ENCODE peak calls at places on chromosomes 12 and 14, in six cellular contexts. One of them, this sample, is unnamed.

GRCh38 chr12:23887055-23887835 is 62.2 kb downstream of the SOX5 start:
- DNase-seq in left lung: no peak
- DNase-seq in gastrocnemius medialis: no peak
- DNase-seq in neural crest cell: no peak
- DNase-seq in endothelial cell: no peak
- DNase-seq in fibroblast of the aortic adventitia: peak; percentile 26
- DNase-seq in this sample: no peak

GRCh38 chr12:94509317-94509716 is 49.6 kb upstream of the CEP83 start:
- DNase-seq in left lung: no peak
- DNase-seq in gastrocnemius medialis: no peak
- DNase-seq in neural crest cell: no peak
- DNase-seq in endothelial cell: no peak
- DNase-seq in fibroblast of the aortic adventitia: no peak
- DNase-seq in this sample: no peak

GRCh38 chr14:105525861-105526780 is at the start of gene TMEM121:
- DNase-seq in left lung: no peak
- DNase-seq in gastrocnemius medialis: no peak
- DNase-seq in neural crest cell: peak; percentile 38
- DNase-seq in endothelial cell: peak; percentile 30
- DNase-seq in fibroblast of the aortic adventitia: no peak
- DNase-seq in this sample: peak; percentile 25

GRCh38 chr14:61244051-61244450 is 37.1 kb downstream of the TMEM30B start:
- DNase-seq in left lung: no peak
- DNase-seq in gastrocnemius medialis: no peak
- DNase-seq in neural crest cell: no peak
- DNase-seq in endothelial cell: no peak
- DNase-seq in fibroblast of the aortic adventitia: no peak
- DNase-seq in this sample: no peak

GRCh38 chr12:75725505-75726120 is 214.2 kb upstream of the KRR1 start:
- DNase-seq in left lung: no peak
- DNase-seq in gastrocnemius medialis: no peak
- DNase-seq in neural crest cell: no peak
- DNase-seq in endothelial cell: no peak
- DNase-seq in fibroblast of the aortic adventitia: peak; percentile 75
- DNase-seq in this sample: peak; percentile 32

GRCh38 chr12:34294137-34294536 is 271.8 kb downstream of the ALG10 start:
- DNase-seq in left lung: peak; percentile 13
- DNase-seq in gastrocnemius medialis: no peak
- DNase-seq in neural crest cell: no peak
- DNase-seq in endothelial cell: no peak
- DNase-seq in fibroblast of the aortic adventitia: no peak
- DNase-seq in this sample: no peak

GRCh38 chr14:93683241-93683640 is 105.0 kb downstream of the PRIMA1 start:
- DNase-seq in left lung: no peak
- DNase-seq in gastrocnemius medialis: no peak
- DNase-seq in neural crest cell: peak; percentile 14
- DNase-seq in endothelial cell: no peak
- DNase-seq in fibroblast of the aortic adventitia: no peak
- DNase-seq in this sample: peak; percentile 30

GRCh38 chr12:68538722-68539614 is 71.7 kb upstream of the RAP1B start:
- DNase-seq in left lung: peak; percentile 57
- DNase-seq in gastrocnemius medialis: no peak
- DNase-seq in neural crest cell: no peak
- DNase-seq in endothelial cell: no peak
- DNase-seq in fibroblast of the aortic adventitia: peak; percentile 90
- DNase-seq in this sample: no peak

GRCh38 chr14:71237556-71237955 is 330.3 kb downstream of the PCNX1 start:
- DNase-seq in left lung: no peak
- DNase-seq in gastrocnemius medialis: no peak
- DNase-seq in neural crest cell: no peak
- DNase-seq in endothelial cell: no peak
- DNase-seq in fibroblast of the aortic adventitia: no peak
- DNase-seq in this sample: no peak

GRCh38 chr12:111412007-111412829 is 6.5 kb downstream of the SH2B3 start:
- DNase-seq in left lung: no peak
- DNase-seq in gastrocnemius medialis: no peak
- DNase-seq in neural crest cell: peak; percentile 22
- DNase-seq in endothelial cell: no peak
- DNase-seq in fibroblast of the aortic adventitia: no peak
- DNase-seq in this sample: no peak

GRCh38 chr12:65779091-65779642 is 45.1 kb upstream of the HMGA2 start:
- DNase-seq in left lung: no peak
- DNase-seq in gastrocnemius medialis: no peak
- DNase-seq in neural crest cell: no peak
- DNase-seq in endothelial cell: no peak
- DNase-seq in fibroblast of the aortic adventitia: peak; percentile 69
- DNase-seq in this sample: peak; percentile 35

GRCh38 chr12:51852404-51853137 is 4.1 kb upstream of the FIGNL2 start:
- DNase-seq in left lung: no peak
- DNase-seq in gastrocnemius medialis: no peak
- DNase-seq in neural crest cell: no peak
- DNase-seq in endothelial cell: no peak
- DNase-seq in fibroblast of the aortic adventitia: peak; percentile 17
- DNase-seq in this sample: no peak

GRCh38 chr14:35855886-35856481 is 29.8 kb downstream of the BRMS1L start:
- DNase-seq in left lung: no peak
- DNase-seq in gastrocnemius medialis: no peak
- DNase-seq in neural crest cell: no peak
- DNase-seq in endothelial cell: no peak
- DNase-seq in fibroblast of the aortic adventitia: no peak
- DNase-seq in this sample: no peak

GRCh38 chr12:6092784-6093722 is 31.4 kb downstream of the VWF start:
- DNase-seq in left lung: peak; percentile 82
- DNase-seq in gastrocnemius medialis: peak; percentile 17
- DNase-seq in neural crest cell: no peak
- DNase-seq in endothelial cell: no peak
- DNase-seq in fibroblast of the aortic adventitia: peak; percentile 86
- DNase-seq in this sample: peak; percentile 82

GRCh38 chr12:14873440-14874185 is 12.0 kb downstream of the MGP start:
- DNase-seq in left lung: no peak
- DNase-seq in gastrocnemius medialis: no peak
- DNase-seq in neural crest cell: no peak
- DNase-seq in endothelial cell: no peak
- DNase-seq in fibroblast of the aortic adventitia: no peak
- DNase-seq in this sample: no peak

GRCh38 chr12:3698218-3698974 is 54.5 kb downstream of the CRACR2A start:
- DNase-seq in left lung: no peak
- DNase-seq in gastrocnemius medialis: peak; percentile 60
- DNase-seq in neural crest cell: no peak
- DNase-seq in endothelial cell: no peak
- DNase-seq in fibroblast of the aortic adventitia: peak; percentile 94
- DNase-seq in this sample: no peak

GRCh38 chr12:118183711-118184110 is 47.8 kb downstream of the PEBP1 start:
- DNase-seq in left lung: no peak
- DNase-seq in gastrocnemius medialis: no peak
- DNase-seq in neural crest cell: no peak
- DNase-seq in endothelial cell: no peak
- DNase-seq in fibroblast of the aortic adventitia: peak; percentile 31
- DNase-seq in this sample: no peak

GRCh38 chr14:25049559-25050493 is at the start of gene STXBP6:
- DNase-seq in left lung: peak; percentile 52
- DNase-seq in gastrocnemius medialis: no peak
- DNase-seq in neural crest cell: peak; percentile 63
- DNase-seq in endothelial cell: peak; percentile 65
- DNase-seq in fibroblast of the aortic adventitia: peak; percentile 48
- DNase-seq in this sample: peak; percentile 73

GRCh38 chr12:45435945-45436710 is 220.2 kb downstream of the ANO6 start:
- DNase-seq in left lung: no peak
- DNase-seq in gastrocnemius medialis: no peak
- DNase-seq in neural crest cell: no peak
- DNase-seq in endothelial cell: no peak
- DNase-seq in fibroblast of the aortic adventitia: no peak
- DNase-seq in this sample: no peak

GRCh38 chr14:24279301-24280186 is 8.1 kb upstream of the RABGGTA start:
- DNase-seq in left lung: no peak
- DNase-seq in gastrocnemius medialis: no peak
- DNase-seq in neural crest cell: no peak
- DNase-seq in endothelial cell: no peak
- DNase-seq in fibroblast of the aortic adventitia: no peak
- DNase-seq in this sample: peak; percentile 53

GRCh38 chr12:58413794-58414193 is 472.4 kb downstream of the ATP23 start:
- DNase-seq in left lung: no peak
- DNase-seq in gastrocnemius medialis: no peak
- DNase-seq in neural crest cell: no peak
- DNase-seq in endothelial cell: no peak
- DNase-seq in fibroblast of the aortic adventitia: peak; percentile 88
- DNase-seq in this sample: no peak

DNA sequence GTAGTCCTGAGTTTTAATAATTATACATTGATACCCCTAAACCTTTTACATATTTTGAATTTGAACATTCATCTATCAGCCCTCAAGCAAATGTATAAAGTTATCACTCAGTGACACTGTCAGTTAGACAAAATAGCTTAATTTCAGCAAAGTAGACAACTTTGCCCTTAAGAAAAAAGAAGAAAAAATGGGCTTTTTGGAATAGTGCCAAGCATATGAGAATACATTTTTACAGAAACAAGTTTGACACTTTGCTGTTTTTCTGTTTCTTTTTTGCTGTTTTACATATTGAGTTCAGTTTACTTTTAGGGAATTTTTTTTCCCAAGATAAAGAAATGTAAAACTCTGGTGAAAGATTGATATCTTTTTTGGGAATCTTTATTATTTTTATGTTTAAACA is 14.3 kb downstream of the TBK1 start:
- DNase-seq in left lung: no peak
- DNase-seq in gastrocnemius medialis: no peak
- DNase-seq in neural crest cell: no peak
- DNase-seq in endothelial cell: no peak
- DNase-seq in fibroblast of the aortic adventitia: no peak
- DNase-seq in this sample: no peak
- TF ChIP-seq CTCF in left lung: no peak
- TF ChIP-seq CTCF in gastrocnemius medialis: no peak
- TF ChIP-seq CTCF in neural crest cell: no peak
- TF ChIP-seq CTCF in endothelial cell: no peak
- TF ChIP-seq CTCF in fibroblast of the aortic adventitia: no peak
- TF ChIP-seq CTCF in this sample: no peak

DNA sequence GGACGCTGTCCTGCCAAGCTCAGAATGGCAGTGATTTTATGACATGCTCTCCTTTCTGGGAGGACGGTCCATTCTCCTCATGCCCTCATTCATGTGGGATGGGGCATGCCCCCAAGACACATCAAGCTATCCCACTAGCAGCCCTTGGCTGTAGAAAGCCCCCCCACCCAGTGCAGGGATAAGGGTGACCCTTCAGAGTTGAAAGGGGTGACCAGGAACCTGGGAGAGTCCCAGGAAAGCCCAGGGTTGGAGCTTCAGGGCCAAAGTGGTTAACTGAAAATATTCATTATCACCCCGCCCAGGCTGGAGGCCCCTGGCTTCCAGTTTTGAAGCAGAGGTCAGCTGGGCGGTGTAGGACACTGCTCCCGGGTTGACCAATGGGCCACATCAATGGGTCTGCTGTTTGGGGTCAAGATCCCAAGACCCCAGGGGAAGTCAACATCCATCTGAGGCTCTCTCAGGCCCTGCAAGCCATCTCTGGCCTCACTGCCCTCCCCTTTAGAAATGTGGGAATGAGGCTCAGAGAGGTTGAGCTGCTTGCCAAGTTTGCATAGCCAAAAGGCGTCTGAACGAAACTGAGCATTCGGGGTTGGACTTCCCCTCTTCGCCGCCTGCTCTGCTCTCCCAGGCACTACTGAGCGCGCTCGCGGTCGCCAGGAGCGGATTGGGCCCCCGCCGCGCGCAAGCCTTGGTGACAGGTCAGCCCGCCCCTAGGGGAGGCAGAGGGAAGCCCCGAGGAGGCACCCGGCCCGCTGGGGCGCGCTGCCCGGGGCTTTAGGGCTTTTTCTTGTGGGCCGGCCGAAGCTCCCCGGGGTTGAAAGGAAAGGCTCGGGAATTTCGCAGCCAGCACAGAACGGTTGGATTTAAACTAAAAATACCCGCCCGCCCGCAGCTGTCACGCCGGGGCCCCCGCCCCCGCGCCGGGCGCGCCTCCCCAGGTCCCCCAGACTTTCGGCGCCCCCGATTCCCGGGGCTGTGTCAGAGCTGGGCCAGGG is 630 bp downstream of the SYNE3 start:
- DNase-seq in left lung: peak; percentile 80
- DNase-seq in gastrocnemius medialis: no peak
- DNase-seq in neural crest cell: peak; percentile 58
- DNase-seq in endothelial cell: peak; percentile 61
- DNase-seq in fibroblast of the aortic adventitia: peak; percentile 70
- DNase-seq in this sample: peak; percentile 66
- TF ChIP-seq CTCF in left lung: peak; percentile 57
- TF ChIP-seq CTCF in gastrocnemius medialis: peak; percentile 39
- TF ChIP-seq CTCF in neural crest cell: peak; percentile 53
- TF ChIP-seq CTCF in endothelial cell: no peak
- TF ChIP-seq CTCF in fibroblast of the aortic adventitia: peak; percentile 44
- TF ChIP-seq CTCF in this sample: peak; percentile 37

GRCh38 chr14:96264850-96265249 is 8.8 kb downstream of the BDKRB1 start:
- DNase-seq in left lung: no peak
- DNase-seq in gastrocnemius medialis: no peak
- DNase-seq in neural crest cell: no peak
- DNase-seq in endothelial cell: no peak
- DNase-seq in fibroblast of the aortic adventitia: peak; percentile 69
- DNase-seq in this sample: no peak
- TF ChIP-seq CTCF in left lung: peak; percentile 11
- TF ChIP-seq CTCF in gastrocnemius medialis: no peak
- TF ChIP-seq CTCF in neural crest cell: no peak
- TF ChIP-seq CTCF in endothelial cell: no peak
- TF ChIP-seq CTCF in fibroblast of the aortic adventitia: peak; percentile 71
- TF ChIP-seq CTCF in this sample: no peak

GRCh38 chr12:128842579-128842978 is 10.7 kb upstream of the GLT1D1 start:
- DNase-seq in left lung: no peak
- DNase-seq in gastrocnemius medialis: no peak
- DNase-seq in neural crest cell: no peak
- DNase-seq in endothelial cell: no peak
- DNase-seq in fibroblast of the aortic adventitia: no peak
- DNase-seq in this sample: no peak

GRCh38 chr12:128848371-128848770 is 4.9 kb upstream of the GLT1D1 start:
- DNase-seq in left lung: no peak
- DNase-seq in gastrocnemius medialis: no peak
- DNase-seq in neural crest cell: no peak
- DNase-seq in endothelial cell: no peak
- DNase-seq in fibroblast of the aortic adventitia: no peak
- DNase-seq in this sample: no peak

GRCh38 chr12:128840862-128841468 is 12.3 kb upstream of the GLT1D1 start:
- DNase-seq in left lung: peak; percentile 20
- DNase-seq in gastrocnemius medialis: no peak
- DNase-seq in neural crest cell: no peak
- DNase-seq in endothelial cell: no peak
- DNase-seq in fibroblast of the aortic adventitia: no peak
- DNase-seq in this sample: no peak

GRCh38 chr12:128843538-128843937 is 9.7 kb upstream of the GLT1D1 start:
- DNase-seq in left lung: no peak
- DNase-seq in gastrocnemius medialis: no peak
- DNase-seq in neural crest cell: no peak
- DNase-seq in endothelial cell: no peak
- DNase-seq in fibroblast of the aortic adventitia: no peak
- DNase-seq in this sample: no peak

DNA sequence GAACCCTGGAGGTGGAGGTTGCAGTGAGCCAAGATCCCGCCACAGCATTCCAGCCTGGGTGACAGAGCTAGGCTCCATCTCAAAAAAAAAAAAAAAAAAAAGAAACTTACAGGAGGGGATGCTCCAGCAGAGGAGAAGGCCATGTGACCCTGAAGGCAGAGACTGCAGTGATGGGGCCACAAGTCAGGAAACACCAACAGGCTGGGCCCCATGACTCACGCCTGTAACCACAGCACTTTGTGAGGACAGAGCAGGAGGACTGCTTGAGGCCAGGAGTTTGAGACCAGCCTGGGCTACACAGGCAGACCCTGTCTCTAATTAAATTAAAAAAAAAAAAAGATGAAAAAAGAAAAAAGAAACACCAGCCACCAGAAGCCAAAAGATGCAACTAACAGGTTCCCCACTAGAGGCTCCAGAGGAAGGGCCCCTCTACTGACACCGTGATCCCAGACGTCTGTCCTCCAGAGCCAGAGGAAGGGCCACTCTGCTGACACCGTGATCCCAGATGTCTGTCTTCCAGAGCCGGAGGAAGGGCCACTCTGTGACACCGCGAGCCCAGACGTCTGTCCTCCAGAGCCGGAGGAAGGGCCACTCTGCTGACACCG is 9.1 kb upstream of the GLT1D1 start:
- DNase-seq in left lung: peak; percentile 70
- DNase-seq in gastrocnemius medialis: no peak
- DNase-seq in neural crest cell: no peak
- DNase-seq in endothelial cell: peak; percentile 15
- DNase-seq in fibroblast of the aortic adventitia: no peak
- DNase-seq in this sample: no peak
- TF ChIP-seq CTCF in left lung: no peak
- TF ChIP-seq CTCF in gastrocnemius medialis: no peak
- TF ChIP-seq CTCF in neural crest cell: peak; percentile 40
- TF ChIP-seq CTCF in endothelial cell: no peak
- TF ChIP-seq CTCF in fibroblast of the aortic adventitia: no peak
- TF ChIP-seq CTCF in this sample: no peak

This sample was measured in Calu3.